ENCODE peak calls at places on chromosomes 11 and 22, in eight cellular contexts. Z is iPS DF 19.7; Y is cardiac muscle cell; A is CD8-positive, alpha-beta memory T cell; G is CD4-positive, alpha-beta memory T cell; I is fibroblast of lung; X is dermis microvascular lymphatic vessel endothelial cell; F is ecto neural progenitor cell. J is an unnamed sample.

GRCh38 chr22:42294034-42294985 is 23.9 kb upstream of the TCF20 start:
- DNase-seq in Z (no peak), Y (peak), A (no peak), G (peak), I (peak), X (peak), F (peak), J (no peak)

GRCh38 chr11:93740802-93741093 is 547 bp downstream of the TAF1D start:
- DNase-seq in Z (no peak), Y (peak), A (peak), G (peak), I (peak), X (peak), F (peak), J (no peak)

GRCh38 chr22:44361391-44362126 is 48.8 kb upstream of the SHISAL1 start:
- DNase-seq in Z (no peak), Y (no peak), A (no peak), G (no peak), I (no peak), X (no peak), F (no peak), J (no peak)

GRCh38 chr11:62108017-62108750 is 15.6 kb upstream of the INCENP start:
- DNase-seq in Z (no peak), Y (peak), A (no peak), G (peak), I (peak), X (peak), F (peak), J (no peak)

GRCh38 chr11:8631395-8632110 is 37.5 kb upstream of the STK33 start:
- DNase-seq in Z (no peak), Y (no peak), A (no peak), G (no peak), I (peak), X (peak), F (no peak), J (no peak)

GRCh38 chr11:19962053-19962794 is 198.1 kb downstream of the DBX1 start:
- DNase-seq in Z (no peak), Y (no peak), A (no peak), G (no peak), I (no peak), X (no peak), F (no peak), J (no peak)

GRCh38 chr11:35334385-35335090 is 84.8 kb downstream of the SLC1A2 start:
- DNase-seq in Z (no peak), Y (no peak), A (no peak), G (peak), I (no peak), X (no peak), F (no peak), J (no peak)

GRCh38 chr22:44627521-44628139 is 74.4 kb upstream of the PRR5 start:
- DNase-seq in Z (no peak), Y (no peak), A (no peak), G (no peak), I (no peak), X (no peak), F (no peak), J (no peak)

GRCh38 chr22:31840581-31840980 is 86.8 kb downstream of the DEPDC5 start:
- DNase-seq in Z (no peak), Y (no peak), A (no peak), G (no peak), I (no peak), X (no peak), F (no peak), J (no peak)

GRCh38 chr11:27317751-27318150 is 45.3 kb downstream of the CCDC34 start:
- DNase-seq in Z (no peak), Y (no peak), A (no peak), G (no peak), I (peak), X (no peak), F (no peak), J (no peak)

GRCh38 chr11:91796999-91797398 is 427.6 kb upstream of the FAT3 start:
- DNase-seq in Z (no peak), Y (no peak), A (no peak), G (no peak), I (peak), X (no peak), F (no peak), J (no peak)

GRCh38 chr11:72584293-72584921 is 89.8 kb downstream of the PDE2A start:
- DNase-seq in Z (no peak), Y (peak), A (peak), G (peak), I (peak), X (no peak), F (peak), J (peak)

GRCh38 chr11:119206512-119207299 is 567 bp downstream of the CBL start:
- DNase-seq in Z (no peak), Y (peak), A (peak), G (peak), I (no peak), X (peak), F (no peak), J (peak)